ENCODE peak calls at places on chromosomes 7 and 10, in nine cellular contexts. H, A, N, D, V, X, O, Z and J are unnamed samples.

GRCh38 chr7:41491752-41492405 is 211.0 kb downstream of the INHBA start:
- DNase-seq in H (no peak), A (no peak), N (no peak), D (peak; percentile 50), V (no peak), X (no peak), O (no peak), Z (no peak), J (no peak)

GRCh38 chr10:6017781-6018354 is 40.5 kb upstream of the IL15RA start:
- DNase-seq in H (no peak), A (no peak), N (no peak), D (no peak), V (no peak), X (no peak), O (no peak), Z (no peak), J (no peak)

GRCh38 chr7:69412331-69413146 is 185.7 kb upstream of the AUTS2 start:
- DNase-seq in H (no peak), A (no peak), N (peak; percentile 31), D (peak; percentile 10), V (no peak), X (no peak), O (no peak), Z (no peak), J (peak; percentile 39)

GRCh38 chr10:27628631-27629030 is 117.0 kb downstream of the MKX start:
- DNase-seq in H (no peak), A (no peak), N (no peak), D (no peak), V (no peak), X (no peak), O (no peak), Z (no peak), J (no peak)

GRCh38 chr7:2815523-2816240 is 28.4 kb downstream of the GNA12 start:
- DNase-seq in H (no peak), A (no peak), N (no peak), D (no peak), V (no peak), X (no peak), O (no peak), Z (no peak), J (no peak)

GRCh38 chr7:98892609-98893008 is 14.3 kb downstream of the TRRAP start:
- DNase-seq in H (no peak), A (no peak), N (no peak), D (no peak), V (no peak), X (no peak), O (no peak), Z (no peak), J (no peak)

GRCh38 chr7:154874409-154875113 is 128.4 kb downstream of the PAXIP1 start:
- DNase-seq in H (no peak), A (no peak), N (no peak), D (no peak), V (no peak), X (no peak), O (no peak), Z (no peak), J (no peak)

GRCh38 chr7:127304087-127304486 is 51.3 kb upstream of the GRM8 start:
- DNase-seq in H (no peak), A (no peak), N (no peak), D (no peak), V (no peak), X (no peak), O (no peak), Z (no peak), J (no peak)

GRCh38 chr7:2044883-2045471 is 187.8 kb downstream of the MAD1L1 start:
- DNase-seq in H (no peak), A (no peak), N (no peak), D (no peak), V (no peak), X (no peak), O (no peak), Z (no peak), J (no peak)

GRCh38 chr7:101308245-101309085 is 13.1 kb downstream of the IFT22 start:
- DNase-seq in H (peak; percentile 60), A (no peak), N (no peak), D (peak; percentile 47), V (no peak), X (peak; percentile 26), O (peak; percentile 10), Z (no peak), J (peak; percentile 81)

GRCh38 chr7:127717502-127718125 is 65.6 kb downstream of the SND1 start:
- DNase-seq in H (no peak), A (peak; percentile 4), N (no peak), D (no peak), V (no peak), X (no peak), O (no peak), Z (peak; percentile 59), J (peak; percentile 56)

GRCh38 chr7:158443688-158444483 is 143.7 kb downstream of the PTPRN2 start:
- DNase-seq in H (no peak), A (no peak), N (no peak), D (no peak), V (no peak), X (no peak), O (no peak), Z (no peak), J (no peak)

GRCh38 chr7:140045697-140046096 is 17.1 kb downstream of the PARP12 start:
- DNase-seq in H (no peak), A (no peak), N (no peak), D (no peak), V (no peak), X (no peak), O (no peak), Z (no peak), J (no peak)

GRCh38 chr7:366171-366916 is 76.4 kb downstream of the FOXL3 start:
- DNase-seq in H (no peak), A (peak; percentile 9), N (no peak), D (peak; percentile 22), V (no peak), X (no peak), O (no peak), Z (no peak), J (no peak)

GRCh38 chr7:113217314-113217713 is 99.0 kb upstream of the SMIM30 start:
- DNase-seq in H (no peak), A (no peak), N (no peak), D (no peak), V (peak; percentile 7), X (peak; percentile 76), O (no peak), Z (peak; percentile 71), J (no peak)

GRCh38 chr7:47724335-47724982 is 142.5 kb upstream of the TNS3 start:
- DNase-seq in H (no peak), A (peak; percentile 75), N (no peak), D (peak; percentile 95), V (no peak), X (no peak), O (peak; percentile 72), Z (peak; percentile 83), J (peak; percentile 76)

GRCh38 chr10:86857097-86857825 is 100.2 kb downstream of the MMRN2 start:
- DNase-seq in H (no peak), A (peak; percentile 69), N (no peak), D (peak; percentile 78), V (no peak), X (no peak), O (peak; percentile 11), Z (peak; percentile 76), J (peak; percentile 53)

GRCh38 chr10:122646511-122647382 is 52.9 kb downstream of the C10orf120 start:
- DNase-seq in H (no peak), A (no peak), N (no peak), D (no peak), V (no peak), X (no peak), O (no peak), Z (no peak), J (no peak)

GRCh38 chr7:29039747-29040569 is 81.8 kb upstream of the TRIL start:
- DNase-seq in H (no peak), A (no peak), N (no peak), D (peak; percentile 26), V (no peak), X (no peak), O (no peak), Z (peak; percentile 39), J (no peak)

GRCh38 chr10:76301950-76302349 is 870.5 kb downstream of the LRMDA start:
- DNase-seq in H (no peak), A (no peak), N (no peak), D (peak; percentile 22), V (peak; percentile 16), X (peak; percentile 9), O (no peak), Z (peak; percentile 17), J (peak; percentile 61)

GRCh38 chr10:83176901-83177300 is 962.4 kb upstream of the GHITM start:
- DNase-seq in H (no peak), A (no peak), N (no peak), D (no peak), V (no peak), X (no peak), O (no peak), Z (no peak), J (no peak)

GRCh38 chr7:140557809-140558518 is 78.7 kb upstream of the MKRN1 start:
- DNase-seq in H (no peak), A (no peak), N (no peak), D (no peak), V (no peak), X (no peak), O (no peak), Z (peak; percentile 19), J (peak; percentile 30)

GRCh38 chr7:1940402-1940786 is 270.3 kb downstream of the ELFN1 start:
- DNase-seq in H (no peak), A (peak; percentile 19), N (peak; percentile 74), D (peak; percentile 66), V (no peak), X (no peak), O (no peak), Z (peak; percentile 93), J (peak; percentile 24)

GRCh38 chr10:12589271-12589670 is 239.9 kb downstream of the CAMK1D start:
- DNase-seq in H (no peak), A (no peak), N (no peak), D (no peak), V (no peak), X (no peak), O (no peak), Z (no peak), J (no peak)

GRCh38 chr7:119452401-119452800 is 820.6 kb upstream of the KCND2 start:
- DNase-seq in H (no peak), A (no peak), N (no peak), D (no peak), V (no peak), X (no peak), O (no peak), Z (no peak), J (peak; percentile 5)

GRCh38 chr10:124025638-124026336 is 67.6 kb downstream of the CHST15 start:
- DNase-seq in H (peak; percentile 21), A (no peak), N (no peak), D (peak; percentile 48), V (no peak), X (no peak), O (no peak), Z (peak; percentile 46), J (no peak)

GRCh38 chr7:150830957-150831356 is 21.4 kb upstream of the AOC1 start:
- DNase-seq in H (no peak), A (no peak), N (no peak), D (no peak), V (peak; percentile 25), X (no peak), O (no peak), Z (no peak), J (no peak)

GRCh38 chr10:117312430-117312829 is 62.8 kb downstream of the PDZD8 start:
- DNase-seq in H (no peak), A (no peak), N (no peak), D (no peak), V (no peak), X (no peak), O (no peak), Z (no peak), J (no peak)

GRCh38 chr7:2566348-2566889 is 7.6 kb downstream of the IQCE start:
- DNase-seq in H (no peak), A (no peak), N (no peak), D (no peak), V (no peak), X (no peak), O (no peak), Z (no peak), J (no peak)

GRCh38 chr10:35421553-35422178 is 85.4 kb downstream of the CCNY start:
- DNase-seq in H (no peak), A (peak; percentile 86), N (no peak), D (peak; percentile 93), V (no peak), X (no peak), O (peak; percentile 73), Z (peak; percentile 89), J (peak; percentile 91)

GRCh38 chr7:150898475-150899011 is 46.2 kb downstream of the AOC1 start:
- DNase-seq in H (peak; percentile 82), A (peak; percentile 31), N (peak; percentile 81), D (peak; percentile 73), V (peak; percentile 66), X (peak; percentile 84), O (no peak), Z (peak; percentile 56), J (peak; percentile 76)